ENCODE peak calls at places on chromosome 22, in seven cellular contexts. U, I, K, W, B, Z and N are unnamed samples.

GRCh38 chr22:22463855-22464540 is 44.5 kb downstream of the ZNF280B start:
- DNase-seq in U (peak; percentile 18), K (peak; percentile 79), I (peak; percentile 26), B (peak; percentile 83), Z (no peak), W (no peak), N (peak; percentile 29)

GRCh38 chr22:37887610-37888378 is 18.3 kb upstream of the MICALL1 start:
- DNase-seq in Z (no peak), K (peak; percentile 16), I (no peak), U (no peak), B (no peak), W (no peak), N (no peak)

GRCh38 chr22:41908409-41909289 is 6.2 kb downstream of the SHISA8 start:
- DNase-seq in B (no peak), U (no peak), K (no peak), I (no peak), Z (no peak), W (no peak), N (no peak)

GRCh38 chr22:46110215-46110614 is 40.1 kb upstream of the PPARA start:
- DNase-seq in B (no peak), W (peak; percentile 84), U (peak; percentile 36), Z (peak; percentile 64), I (no peak), K (no peak), N (no peak)

GRCh38 chr22:36727927-36728488 is 24.5 kb upstream of the CACNG2 start:
- DNase-seq in Z (no peak), W (no peak), B (no peak), U (no peak), I (no peak), K (no peak), N (no peak)

GRCh38 chr22:47381240-47381639 is 618.8 kb downstream of the TBC1D22A start:
- DNase-seq in Z (no peak), B (no peak), I (no peak), U (no peak), K (no peak), W (peak; percentile 49), N (no peak)

GRCh38 chr22:31089101-31090100 is 8.3 kb downstream of the SMTN start:
- DNase-seq in W (peak; percentile 81), U (no peak), Z (peak; percentile 80), I (no peak), B (peak; percentile 77), K (peak; percentile 39), N (peak; percentile 25)

GRCh38 chr22:32058656-32059280 is 15.7 kb downstream of the SLC5A1 start:
- DNase-seq in I (no peak), U (no peak), B (no peak), K (no peak), Z (no peak), W (no peak), N (no peak)

GRCh38 chr22:37818397-37819099 is 4.6 kb upstream of the GALR3 start:
- DNase-seq in I (peak; percentile 52), W (no peak), K (no peak), B (no peak), U (no peak), Z (peak; percentile 78), N (peak; percentile 53)

GRCh38 chr22:35448552-35448922 is 48.6 kb downstream of the MCM5 start:
- DNase-seq in U (no peak), W (no peak), Z (no peak), I (no peak), K (no peak), B (no peak), N (no peak)

GRCh38 chr22:35589071-35589735 is 27.9 kb downstream of the MB start:
- DNase-seq in W (no peak), Z (peak; percentile 52), B (no peak), K (peak; percentile 4), I (no peak), U (peak; percentile 99), N (no peak)

GRCh38 chr22:35894937-35895708 is 133.5 kb downstream of the RBFOX2 start:
- DNase-seq in Z (no peak), I (no peak), B (peak; percentile 27), W (peak; percentile 77), K (no peak), U (no peak), N (no peak)

GRCh38 chr22:20423636-20424511 is 13.8 kb downstream of the SCARF2 start:
- DNase-seq in Z (peak; percentile 40), W (no peak), B (no peak), K (peak; percentile 62), U (no peak), I (no peak), N (no peak)

GRCh38 chr22:30705710-30706651 is 11.3 kb downstream of the OSBP2 start:
- DNase-seq in B (no peak), K (no peak), Z (no peak), I (no peak), U (no peak), W (no peak), N (no peak)

GRCh38 chr22:32819120-32819519 is 17.6 kb downstream of the TIMP3 start:
- DNase-seq in I (no peak), Z (no peak), U (no peak), B (no peak), W (peak; percentile 57), K (no peak), N (no peak)

GRCh38 chr22:30004101-30004500 is 76.2 kb upstream of the HORMAD2 start:
- DNase-seq in W (no peak), U (no peak), B (no peak), I (no peak), Z (no peak), K (no peak), N (no peak)

GRCh38 chr22:19855504-19856409 is 1.1 kb upstream of the GNB1L start:
- DNase-seq in B (peak; percentile 77), W (peak; percentile 74), Z (peak; percentile 68), K (peak; percentile 77), U (peak; percentile 54), I (peak; percentile 30), N (peak; percentile 36)

GRCh38 chr22:30598986-30599385 is 7.3 kb upstream of the PES1 start:
- DNase-seq in K (no peak), B (no peak), W (no peak), I (no peak), U (no peak), Z (no peak), N (no peak)

GRCh38 chr22:25357056-25357455 is 137.6 kb downstream of the CRYBB2 start:
- DNase-seq in I (no peak), Z (no peak), U (no peak), B (no peak), K (no peak), W (peak; percentile 47), N (no peak)

GRCh38 chr22:28052818-28053217 is 133.8 kb upstream of the PITPNB start:
- DNase-seq in W (no peak), B (no peak), Z (no peak), K (no peak), I (no peak), U (no peak), N (no peak)

GRCh38 chr22:27518583-27519437 is 282.7 kb downstream of the MN1 start:
- DNase-seq in W (no peak), K (no peak), Z (no peak), U (no peak), B (no peak), I (no peak), N (no peak)

GRCh38 chr22:18034076-18034475 is 9.7 kb upstream of the MICAL3 start:
- DNase-seq in Z (no peak), I (no peak), B (no peak), W (no peak), U (no peak), K (no peak), N (no peak)

GRCh38 chr22:21865041-21865440 is 2.4 kb downstream of the MAPK1 start:
- DNase-seq in B (no peak), W (no peak), U (peak; percentile 11), K (peak; percentile 45), I (no peak), Z (no peak), N (no peak)

GRCh38 chr22:36415415-36416168 is 27.8 kb upstream of the MYH9 start:
- DNase-seq in U (no peak), I (no peak), Z (no peak), K (no peak), W (no peak), B (no peak), N (no peak)

GRCh38 chr22:46122511-46122971 is 27.8 kb upstream of the PPARA start:
- DNase-seq in U (peak; percentile 39), I (peak; percentile 69), Z (peak; percentile 90), W (peak; percentile 83), B (peak; percentile 87), K (peak; percentile 48), N (peak; percentile 69)

GRCh38 chr22:49483281-49483905 is 344.3 kb downstream of the BRD1 start:
- DNase-seq in I (no peak), W (no peak), K (no peak), U (no peak), B (no peak), Z (no peak), N (no peak)

GRCh38 chr22:42907404-42908081 is 50.5 kb upstream of the ARFGAP3 start:
- DNase-seq in K (no peak), I (no peak), W (no peak), B (no peak), Z (no peak), U (no peak), N (no peak)